ENCODE peak calls at places on chromosomes 7 and 10, in six cellular contexts. B is cardiac muscle cell, X is mammary epithelial cell, W is right lobe of liver, L is upper lobe of right lung, G is dorsolateral prefrontal cortex. U is an unnamed sample. For H3K27me3, the result is how much of the 10 kb centered on the place peaks cover.

GRCh38 chr7:92904292-92905131 is 68.1 kb upstream of the CDK6 start:
- DNase-seq in L (no peak), B (no peak), W (no peak), X (peak), G (no peak), U (no peak)

GRCh38 chr10:100163704-100164621 is 21.9 kb downstream of the ERLIN1 start:
- DNase-seq in B (no peak), L (no peak), W (no peak), G (no peak), X (peak), U (no peak)

GRCh38 chr10:26555719-26556368 is 117.7 kb downstream of the APBB1IP start:
- DNase-seq in B (no peak), L (no peak), W (peak), X (peak), G (no peak), U (peak)

GRCh38 chr7:155274956-155275355 is 22.7 kb upstream of the INSIG1 start:
- DNase-seq in B (no peak), X (no peak), G (no peak), L (no peak), W (peak), U (no peak)

GRCh38 chr10:129853236-129853946 is 110.7 kb downstream of the EBF3 start:
- DNase-seq in W (no peak), L (no peak), G (no peak), X (no peak), B (no peak), U (no peak)

GRCh38 chr10:102869290-102870198 is at the start of gene AS3MT:
- DNase-seq in G (no peak), L (peak), B (peak), X (no peak), W (peak), U (peak)

GRCh38 chr10:32981760-32982159 is 23.7 kb upstream of the ITGB1 start:
- DNase-seq in L (no peak), X (no peak), W (no peak), B (peak), G (no peak), U (peak)

GRCh38 chr7:135550196-135550595 is 7.5 kb upstream of the NUP205 start:
- DNase-seq in L (no peak), W (no peak), B (no peak), G (no peak), X (no peak), U (no peak)

GRCh38 chr7:6730343-6730633 is 23.5 kb upstream of the ZNF12 start:
- DNase-seq in X (no peak), L (no peak), B (no peak), W (no peak), G (no peak), U (no peak)

GRCh38 chr7:77799078-77799964 is 748 bp downstream of the PHTF2 start:
- DNase-seq in B (peak), L (peak), W (peak), X (peak), G (no peak), U (peak)

GRCh38 chr10:76883596-76883995 is 754.0 kb downstream of the KCNMA1 start:
- DNase-seq in X (no peak), G (no peak), W (no peak), B (no peak), L (no peak), U (no peak)

GRCh38 chr7:155439311-155440017 is 18.5 kb upstream of the EN2 start:
- DNase-seq in G (no peak), W (peak), L (no peak), X (no peak), B (no peak), U (no peak)

GRCh38 chr7:48299580-48300169 is 128.4 kb downstream of the ABCA13 start:
- DNase-seq in B (peak), X (peak), L (no peak), G (peak), W (no peak), U (no peak)

GRCh38 chr7:37410305-37411209 is 38.1 kb downstream of the ELMO1 start:
- DNase-seq in G (no peak), X (no peak), L (no peak), W (no peak), B (no peak), U (no peak)

GRCh38 chr10:11870461-11870780 is 47.3 kb downstream of the PROSER2 start:
- DNase-seq in G (no peak), X (no peak), L (no peak), W (no peak), B (no peak), U (no peak)

GRCh38 chr7:22561356-22561755 is 61.4 kb upstream of the STEAP1B start:
- DNase-seq in B (peak), L (peak), G (no peak), X (peak), W (no peak), U (peak)

GRCh38 chr10:89332718-89333281 is 5.0 kb downstream of the IFIT3 start:
- DNase-seq in G (no peak), L (no peak), B (no peak), W (no peak), X (no peak), U (no peak)

GRCh38 chr10:102113956-102114857 is 6.0 kb downstream of the LDB1 start:
- DNase-seq in G (no peak), X (peak), W (peak), B (peak), L (peak), U (peak)

GRCh38 chr10:5970066-5970465 is 7.3 kb downstream of the IL15RA start:
- DNase-seq in L (no peak), W (no peak), X (no peak), B (no peak), G (no peak), U (no peak)

GRCh38 chr7:115008465-115009114 is 86.7 kb downstream of the MDFIC start:
- DNase-seq in X (no peak), L (no peak), B (no peak), G (no peak), W (no peak), U (peak)

GRCh38 chr7:102111758-102112119 is 174.9 kb upstream of the SH2B2 start:
- DNase-seq in B (no peak), G (no peak), L (peak), W (no peak), X (no peak), U (no peak)

GRCh38 chr7:31029674-31030073 is 22.4 kb upstream of the ADCYAP1R1 start:
- DNase-seq in W (no peak), X (no peak), G (no peak), B (no peak), L (no peak), U (no peak)

GRCh38 chr7:128190051-128190640 is 50.9 kb upstream of the LEP start:
- DNase-seq in B (peak), G (no peak), L (no peak), W (no peak), X (no peak), U (no peak)

GRCh38 chr10:92809845-92810244 is 38.5 kb upstream of the EXOC6 start:
- DNase-seq in B (no peak), L (no peak), W (no peak), G (no peak), X (no peak), U (no peak)

GRCh38 chr7:134458806-134459698 is at the start of gene AKR1B1:
- DNase-seq in W (peak), L (peak), G (peak), B (peak), X (peak), U (peak)

GRCh38 chr7:132865766-132866531 is 215.9 kb downstream of the CHCHD3 start:
- DNase-seq in L (no peak), G (no peak), W (no peak), B (no peak), X (no peak), U (no peak)

GRCh38 chr7:101243786-101244384 is 996 bp downstream of the FIS1 start:
- DNase-seq in W (no peak), G (no peak), B (no peak), L (no peak), X (no peak), U (no peak)

GRCh38 chr7:69682518-69682917 is 84.2 kb downstream of the AUTS2 start:
- DNase-seq in X (no peak), L (no peak), W (no peak), B (no peak), G (no peak), U (no peak)

GRCh38 chr10:43824934-43825333 is 176.3 kb upstream of the ZNF32 start:
- DNase-seq in B (no peak), L (no peak), X (no peak), G (no peak), W (no peak), U (peak)
- H3K27ac ChIP-seq in B (no peak), L (peak), X (no peak), G (no peak), W (no peak), U (peak)

DNA sequence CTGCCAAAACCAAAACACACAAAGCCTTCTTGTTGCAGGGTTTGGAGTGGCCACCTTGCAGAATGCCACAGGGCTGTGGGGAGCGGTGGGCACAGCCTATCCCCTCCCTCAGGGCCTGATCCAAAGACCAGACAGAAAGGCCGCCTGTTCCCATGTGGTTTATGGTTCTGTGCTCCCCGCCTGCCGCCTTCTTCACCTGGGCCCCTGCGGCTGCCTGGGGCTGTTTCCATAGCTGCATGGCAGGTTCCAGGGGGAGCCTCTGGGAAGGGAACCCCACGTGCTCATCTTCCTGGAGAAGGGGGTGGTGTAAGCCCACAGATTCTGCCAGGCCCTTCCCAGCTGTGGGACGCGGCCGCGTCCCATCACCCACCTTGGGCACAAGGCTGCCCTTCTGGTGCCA is 70.7 kb upstream of the EZH2 start:
- DNase-seq in W (no peak), G (no peak), B (no peak), X (no peak), L (no peak), U (no peak)
- TF ChIP-seq CTCF in W (no peak), G (no peak), B (no peak), X (no peak), L (no peak), U (no peak)

GRCh38 chr7:1661461-1661860 is 8.6 kb upstream of the ELFN1 start:
- DNase-seq in L (no peak), X (no peak), G (no peak), B (no peak), W (no peak), U (no peak)

GRCh38 chr7:1662101-1662500 is 8.0 kb upstream of the ELFN1 start:
- DNase-seq in L (peak), X (no peak), W (peak), B (no peak), G (no peak), U (no peak)

GRCh38 chr7:1663857-1664651 is 6.0 kb upstream of the ELFN1 start:
- DNase-seq in L (peak), G (no peak), W (peak), B (peak), X (no peak), U (no peak)

GRCh38 chr7:1663243-1663642 is 6.8 kb upstream of the ELFN1 start:
- DNase-seq in G (no peak), L (peak), B (no peak), X (no peak), W (peak), U (no peak)

DNA sequence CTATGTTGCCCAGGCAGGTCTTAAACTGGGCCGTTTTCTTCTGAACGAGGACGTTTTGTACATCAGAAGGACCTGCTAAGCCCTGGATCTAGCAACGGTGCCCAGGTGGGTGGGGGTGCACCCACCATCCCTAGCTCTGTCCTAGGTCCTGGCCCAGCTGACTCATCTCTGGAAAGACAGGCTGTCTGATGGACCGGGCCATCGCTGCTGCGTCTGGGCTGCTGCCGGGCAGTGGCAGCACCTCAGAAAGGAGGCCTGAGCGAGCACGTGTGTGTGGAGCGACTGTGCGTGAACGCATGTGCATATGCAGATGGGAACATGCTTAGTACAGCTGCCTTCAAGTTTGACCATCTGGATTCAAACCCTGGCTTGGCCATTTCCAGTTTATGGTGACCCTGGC is 7.3 kb upstream of the ELFN1 start:
- DNase-seq in B (no peak), X (no peak), W (peak), L (peak), G (no peak), U (no peak)
- H3K27me3 ChIP-seq in B (under half), X (under half), W (under half), L (half or more), G (under half), U (half or more)

GRCh38 chr10:22604314-22605091 is 109.9 kb downstream of the PIP4K2A start:
- DNase-seq in W (no peak), X (no peak), L (no peak), G (no peak), B (no peak), U (no peak)
- H3K27ac ChIP-seq in W (no peak), X (no peak), L (peak), G (peak), B (peak), U (no peak)

GRCh38 chr10:23338155-23338828 is 6.3 kb downstream of the C10orf67 start:
- DNase-seq in W (peak), L (no peak), X (peak), B (no peak), G (no peak), U (no peak)
- TF ChIP-seq CTCF in W (peak), L (no peak), X (no peak), B (peak), G (no peak), U (no peak)

GRCh38 chr10:4054651-4055435 is 269.8 kb upstream of the KLF6 start:
- DNase-seq in X (no peak), W (no peak), G (no peak), L (no peak), B (no peak), U (no peak)

GRCh38 chr10:4058514-4059029 is 273.6 kb upstream of the KLF6 start:
- DNase-seq in G (no peak), B (no peak), X (no peak), L (no peak), W (no peak), U (no peak)

GRCh38 chr10:4059471-4060138 is 274.6 kb upstream of the KLF6 start:
- DNase-seq in G (no peak), B (no peak), L (no peak), X (no peak), W (no peak), U (no peak)

GRCh38 chr10:4057725-4058513 is 272.9 kb upstream of the KLF6 start:
- DNase-seq in G (no peak), B (no peak), L (no peak), W (no peak), X (no peak), U (no peak)

DNA sequence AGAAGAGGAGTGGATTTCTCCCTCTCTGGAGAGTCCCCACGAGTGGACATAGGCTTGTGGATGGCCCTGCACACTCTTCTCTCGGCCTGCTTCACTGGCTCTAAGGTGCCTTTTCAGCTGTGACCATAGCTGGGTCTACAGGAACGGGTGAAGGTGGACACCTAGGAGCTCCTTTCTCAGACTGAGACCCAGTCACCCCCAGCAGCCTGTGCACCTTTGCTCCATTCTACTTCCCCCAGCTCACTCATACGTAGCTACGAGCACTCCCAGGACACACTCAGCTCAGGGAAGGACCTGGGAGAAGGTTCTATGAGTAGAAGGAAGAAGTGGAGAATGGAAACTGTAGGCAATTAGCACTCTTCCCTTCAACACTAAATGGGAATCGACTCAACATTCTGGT is 272.0 kb upstream of the KLF6 start:
- DNase-seq in B (no peak), L (no peak), W (no peak), X (no peak), G (no peak), U (no peak)
- H3K27me3 ChIP-seq in B (under half), L (under half), W (under half), X (under half), G (under half), U (under half)

GRCh38 chr7:140007051-140007690 is 55.6 kb downstream of the PARP12 start:
- DNase-seq in X (no peak), L (peak), G (no peak), B (no peak), W (no peak), U (no peak)
- H3K27ac ChIP-seq in X (no peak), L (no peak), G (no peak), B (no peak), W (no peak), U (no peak)

GRCh38 chr10:47264797-47265281 is 35.2 kb upstream of the GDF10 start:
- DNase-seq in L (peak), B (no peak), X (no peak), G (no peak), W (no peak), U (no peak)

GRCh38 chr10:47266602-47267001 is 33.4 kb upstream of the GDF10 start:
- DNase-seq in L (no peak), B (no peak), G (no peak), X (no peak), W (no peak), U (no peak)

GRCh38 chr10:47268696-47269095 is 31.3 kb upstream of the GDF10 start:
- DNase-seq in L (no peak), X (no peak), B (no peak), W (no peak), G (no peak), U (no peak)

DNA sequence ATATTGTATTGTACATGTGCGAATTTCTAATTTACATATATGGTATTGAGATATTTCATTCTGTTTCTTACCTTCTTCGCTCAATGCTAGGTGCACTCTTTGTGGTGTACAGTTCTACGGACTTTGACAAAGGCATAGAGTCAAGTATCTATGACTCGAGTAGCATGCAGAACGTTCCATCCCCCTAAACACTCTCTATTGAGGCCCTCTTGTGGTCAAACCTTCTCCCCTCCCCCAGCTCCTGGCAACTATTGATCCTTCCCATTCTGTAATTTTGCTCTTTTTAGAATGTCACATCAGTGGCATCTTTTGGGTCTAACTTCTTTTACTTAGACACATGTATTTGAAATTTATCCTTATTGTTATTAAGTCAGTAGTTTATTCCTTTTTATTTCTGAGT is 30.7 kb upstream of the GDF10 start:
- DNase-seq in G (no peak), X (no peak), B (peak), W (no peak), L (no peak), U (no peak)
- TF ChIP-seq CTCF in G (no peak), X (no peak), B (peak), W (no peak), L (peak), U (peak)

GRCh38 chr7:28038175-28038855 is 142.3 kb downstream of the JAZF1 start:
- DNase-seq in B (no peak), L (no peak), X (no peak), W (no peak), G (no peak), U (no peak)

GRCh38 chr7:28045592-28045991 is 135.0 kb downstream of the JAZF1 start:
- DNase-seq in G (no peak), L (no peak), X (no peak), W (no peak), B (no peak), U (no peak)

GRCh38 chr7:28044825-28045224 is 135.8 kb downstream of the JAZF1 start:
- DNase-seq in B (no peak), G (no peak), L (no peak), X (no peak), W (no peak), U (no peak)

GRCh38 chr7:28042721-28043120 is 137.9 kb downstream of the JAZF1 start:
- DNase-seq in G (no peak), X (peak), W (no peak), B (no peak), L (no peak), U (no peak)

GRCh38 chr7:28041508-28042314 is 138.9 kb downstream of the JAZF1 start:
- DNase-seq in G (no peak), X (peak), L (no peak), B (no peak), W (no peak), U (no peak)
- H3K27me3 ChIP-seq in G (under half), X (under half), L (under half), B (under half), W (under half), U (under half)

U was measured in left ventricle myocardium inferior.